ENCODE peak calls at places on chromosomes 7 and 10, in five cellular contexts. C is ovary; F is transverse colon; O is gastrocnemius medialis; Q is CD8-positive, alpha-beta T cell. G is an unnamed sample.

GRCh38 chr7:6026011-6026819 is 5.0 kb upstream of the ANKRD61 start:
- DNase-seq in C (peak; percentile 31), F (peak; percentile 89), O (peak; percentile 77), Q (peak; percentile 40), G (peak; percentile 27)

GRCh38 chr10:124522903-124523260 is 61.3 kb downstream of the LHPP start:
- DNase-seq in C (no peak), F (peak; percentile 51), O (no peak), Q (no peak), G (no peak)

GRCh38 chr7:139702313-139702731 is 75.5 kb downstream of the HIPK2 start:
- DNase-seq in C (no peak), F (peak; percentile 9), O (no peak), Q (no peak), G (no peak)

GRCh38 chr7:53229202-53229601 is 193.8 kb downstream of the POM121L12 start:
- DNase-seq in C (no peak), F (no peak), O (no peak), Q (no peak), G (no peak)

GRCh38 chr7:2224934-2225333 is 7.8 kb downstream of the MAD1L1 start:
- DNase-seq in C (no peak), F (no peak), O (peak; percentile 58), Q (no peak), G (no peak)

GRCh38 chr10:28710227-28710889 is 33.0 kb downstream of the BAMBI start:
- DNase-seq in C (peak; percentile 64), F (no peak), O (no peak), Q (no peak), G (peak; percentile 17)

GRCh38 chr7:22433710-22434460 is 66.1 kb downstream of the STEAP1B start:
- DNase-seq in C (peak; percentile 22), F (no peak), O (no peak), Q (no peak), G (no peak)

GRCh38 chr7:82080254-82080924 is 310.5 kb upstream of the HGF start:
- DNase-seq in C (no peak), F (no peak), O (no peak), Q (no peak), G (no peak)

GRCh38 chr10:103665439-103665838 is 171.9 kb downstream of the NEURL1 start:
- DNase-seq in C (no peak), F (no peak), O (peak; percentile 54), Q (no peak), G (no peak)

GRCh38 chr10:103688451-103688850 is 166.9 kb downstream of the SH3PXD2A start:
- DNase-seq in C (no peak), F (peak; percentile 56), O (no peak), Q (no peak), G (no peak)

GRCh38 chr10:5376450-5376849 is 11.7 kb downstream of the UCN3 start:
- DNase-seq in C (no peak), F (no peak), O (no peak), Q (no peak), G (no peak)

GRCh38 chr7:2796358-2797352 is 47.5 kb downstream of the GNA12 start:
- DNase-seq in C (peak; percentile 94), F (peak; percentile 43), O (peak; percentile 32), Q (no peak), G (peak; percentile 78)

GRCh38 chr7:71244023-71244422 is 112.1 kb downstream of the GALNT17 start:
- DNase-seq in C (no peak), F (no peak), O (no peak), Q (no peak), G (peak; percentile 27)

GRCh38 chr10:130817046-130817624 is 494.4 kb downstream of the TCERG1L start:
- DNase-seq in C (no peak), F (no peak), O (no peak), Q (no peak), G (no peak)

GRCh38 chr7:151233111-151233701 is 923 bp downstream of the CHPF2 start:
- DNase-seq in C (no peak), F (no peak), O (no peak), Q (peak; percentile 35), G (peak; percentile 70)

DNA sequence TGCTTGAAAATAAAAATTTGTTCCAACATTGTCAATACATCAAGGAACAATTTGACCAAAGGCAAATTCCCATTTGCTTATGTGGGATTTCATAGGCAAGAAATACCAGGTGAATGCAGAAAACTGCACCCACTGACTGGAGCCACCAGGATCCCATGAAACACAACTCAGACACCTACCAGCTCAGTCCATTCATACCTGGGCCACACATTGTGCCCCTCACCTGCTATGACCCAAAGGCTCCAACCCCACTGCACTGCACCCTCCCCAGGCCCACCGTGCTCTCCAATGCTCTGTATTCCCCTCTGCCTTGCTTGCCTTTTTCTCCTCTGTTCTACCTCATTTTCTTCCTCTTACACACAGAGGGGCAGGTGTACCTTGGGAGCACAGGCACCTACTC is 5.3 kb downstream of the NCAPG2 start:
- DNase-seq in C (no peak), F (no peak), O (no peak), Q (no peak), G (no peak)
- H3K36me3 ChIP-seq in C (no peaks in the 10 kb centered on the region), F (no peaks in the 10 kb centered on the region), O (no peaks in the 10 kb centered on the region), Q (no peaks in the 10 kb centered on the region), G (no peaks in the 10 kb centered on the region)

GRCh38 chr10:18615618-18616017 is 35.8 kb downstream of the NSUN6 start:
- DNase-seq in C (no peak), F (no peak), O (no peak), Q (no peak), G (no peak)
- H3K4me1 ChIP-seq in C (no peaks in the 10 kb centered on the region), F (peaks cover 8% of the 10 kb centered on the region), O (no peaks in the 10 kb centered on the region), Q (no peaks in the 10 kb centered on the region), G (no peaks in the 10 kb centered on the region)

GRCh38 chr7:10299384-10299783 is 674.3 kb upstream of the PHF14 start:
- DNase-seq in C (no peak), F (no peak), O (no peak), Q (no peak), G (no peak)

GRCh38 chr7:10300557-10300956 is 673.1 kb upstream of the PHF14 start:
- DNase-seq in C (no peak), F (no peak), O (no peak), Q (no peak), G (no peak)
- H3K36me3 ChIP-seq in C (no peaks in the 10 kb centered on the region), F (no peaks in the 10 kb centered on the region), O (no peaks in the 10 kb centered on the region), Q (no peaks in the 10 kb centered on the region), G (no peaks in the 10 kb centered on the region)

GRCh38 chr10:7475954-7476353 is 65.1 kb upstream of the SFMBT2 start:
- DNase-seq in C (no peak), F (no peak), O (no peak), Q (no peak), G (peak; percentile 58)
- H3K4me1 ChIP-seq in C (peaks cover 1% of the 10 kb centered on the region), F (peaks cover 11% of the 10 kb centered on the region), O (peaks cover 3% of the 10 kb centered on the region), Q (peaks cover 42% of the 10 kb centered on the region), G (no peaks in the 10 kb centered on the region)

G was measured in testis.